ENCODE peak calls at places on chromosome 19, in ten cellular contexts. One of them, this sample, is unnamed.

GRCh38 chr19:48962029-48962848 is 2.9 kb upstream of the FTL start:
- DNase-seq in KG1: peak; percentile 60
- DNase-seq in mucosa of gallbladder: peak; percentile 70
- DNase-seq in OCI-LY7: peak; percentile 83
- DNase-seq in HTR-8/SVneo: peak; percentile 56
- DNase-seq in SHP77 treated with DMSO at 0.1 percent for 48 hours: peak; percentile 57
- DNase-seq in vagina: peak; percentile 87
- DNase-seq in A673: no peak
- DNase-seq in fibroblast of the conjunctiva: no peak
- DNase-seq in NCI-H2227 treated with DMSO at 0.1 percent for 48 hours: no peak
- DNase-seq in this sample: peak; percentile 29

GRCh38 chr19:18496980-18497256 is 25.0 kb downstream of the ELL start:
- DNase-seq in vagina: no peak
- DNase-seq in SHP77 treated with DMSO at 0.1 percent for 48 hours: no peak
- DNase-seq in A673: no peak
- DNase-seq in OCI-LY7: no peak
- DNase-seq in NCI-H2227 treated with DMSO at 0.1 percent for 48 hours: no peak
- DNase-seq in HTR-8/SVneo: no peak
- DNase-seq in fibroblast of the conjunctiva: no peak
- DNase-seq in mucosa of gallbladder: no peak
- DNase-seq in KG1: no peak
- DNase-seq in this sample: no peak

GRCh38 chr19:12544401-12544876 is 6.8 kb downstream of the ZNF564 start:
- DNase-seq in A673: no peak
- DNase-seq in OCI-LY7: no peak
- DNase-seq in SHP77 treated with DMSO at 0.1 percent for 48 hours: no peak
- DNase-seq in HTR-8/SVneo: peak; percentile 18
- DNase-seq in fibroblast of the conjunctiva: no peak
- DNase-seq in vagina: no peak
- DNase-seq in NCI-H2227 treated with DMSO at 0.1 percent for 48 hours: no peak
- DNase-seq in KG1: peak; percentile 26
- DNase-seq in mucosa of gallbladder: no peak
- DNase-seq in this sample: no peak

GRCh38 chr19:39155114-39155700 is 29.6 kb downstream of the PAK4 start:
- DNase-seq in mucosa of gallbladder: no peak
- DNase-seq in A673: no peak
- DNase-seq in SHP77 treated with DMSO at 0.1 percent for 48 hours: no peak
- DNase-seq in HTR-8/SVneo: no peak
- DNase-seq in vagina: no peak
- DNase-seq in KG1: no peak
- DNase-seq in fibroblast of the conjunctiva: no peak
- DNase-seq in NCI-H2227 treated with DMSO at 0.1 percent for 48 hours: no peak
- DNase-seq in OCI-LY7: no peak
- DNase-seq in this sample: no peak

GRCh38 chr19:43503501-43504425 is 783 bp downstream of the PHLDB3 start:
- DNase-seq in OCI-LY7: peak; percentile 97
- DNase-seq in HTR-8/SVneo: peak; percentile 95
- DNase-seq in mucosa of gallbladder: peak; percentile 99
- DNase-seq in fibroblast of the conjunctiva: peak; percentile 76
- DNase-seq in SHP77 treated with DMSO at 0.1 percent for 48 hours: peak; percentile 66
- DNase-seq in A673: peak; percentile 97
- DNase-seq in vagina: peak; percentile 95
- DNase-seq in NCI-H2227 treated with DMSO at 0.1 percent for 48 hours: peak; percentile 73
- DNase-seq in KG1: peak; percentile 93
- DNase-seq in this sample: peak; percentile 93

GRCh38 chr19:51093510-51094345 is 11.0 kb upstream of the KLK14 start:
- DNase-seq in SHP77 treated with DMSO at 0.1 percent for 48 hours: no peak
- DNase-seq in NCI-H2227 treated with DMSO at 0.1 percent for 48 hours: no peak
- DNase-seq in A673: no peak
- DNase-seq in OCI-LY7: no peak
- DNase-seq in fibroblast of the conjunctiva: no peak
- DNase-seq in HTR-8/SVneo: no peak
- DNase-seq in KG1: no peak
- DNase-seq in vagina: no peak
- DNase-seq in mucosa of gallbladder: no peak
- DNase-seq in this sample: no peak

GRCh38 chr19:50567052-50567841 is 988 bp downstream of the LRRC4B start:
- DNase-seq in fibroblast of the conjunctiva: no peak
- DNase-seq in SHP77 treated with DMSO at 0.1 percent for 48 hours: no peak
- DNase-seq in HTR-8/SVneo: no peak
- DNase-seq in mucosa of gallbladder: no peak
- DNase-seq in NCI-H2227 treated with DMSO at 0.1 percent for 48 hours: peak; percentile 25
- DNase-seq in vagina: no peak
- DNase-seq in A673: peak; percentile 76
- DNase-seq in KG1: no peak
- DNase-seq in OCI-LY7: no peak
- DNase-seq in this sample: peak; percentile 34

GRCh38 chr19:8478605-8479004 is 23.8 kb downstream of the PRAM1 start:
- DNase-seq in KG1: no peak
- DNase-seq in HTR-8/SVneo: no peak
- DNase-seq in fibroblast of the conjunctiva: no peak
- DNase-seq in SHP77 treated with DMSO at 0.1 percent for 48 hours: no peak
- DNase-seq in OCI-LY7: no peak
- DNase-seq in NCI-H2227 treated with DMSO at 0.1 percent for 48 hours: no peak
- DNase-seq in A673: no peak
- DNase-seq in vagina: no peak
- DNase-seq in mucosa of gallbladder: no peak
- DNase-seq in this sample: no peak

GRCh38 chr19:45917421-45918091 is 3.0 kb upstream of the NANOS2 start:
- DNase-seq in SHP77 treated with DMSO at 0.1 percent for 48 hours: no peak
- DNase-seq in HTR-8/SVneo: no peak
- DNase-seq in OCI-LY7: no peak
- DNase-seq in fibroblast of the conjunctiva: no peak
- DNase-seq in vagina: no peak
- DNase-seq in mucosa of gallbladder: no peak
- DNase-seq in KG1: no peak
- DNase-seq in A673: no peak
- DNase-seq in NCI-H2227 treated with DMSO at 0.1 percent for 48 hours: no peak
- DNase-seq in this sample: no peak

GRCh38 chr19:11264452-11265176 is 2.3 kb upstream of the DOCK6 start:
- DNase-seq in SHP77 treated with DMSO at 0.1 percent for 48 hours: no peak
- DNase-seq in A673: no peak
- DNase-seq in KG1: no peak
- DNase-seq in mucosa of gallbladder: peak; percentile 89
- DNase-seq in HTR-8/SVneo: no peak
- DNase-seq in fibroblast of the conjunctiva: no peak
- DNase-seq in NCI-H2227 treated with DMSO at 0.1 percent for 48 hours: no peak
- DNase-seq in OCI-LY7: peak; percentile 81
- DNase-seq in vagina: no peak
- DNase-seq in this sample: no peak

GRCh38 chr19:4913996-4914735 is 4.9 kb downstream of the UHRF1 start:
- DNase-seq in SHP77 treated with DMSO at 0.1 percent for 48 hours: no peak
- DNase-seq in NCI-H2227 treated with DMSO at 0.1 percent for 48 hours: no peak
- DNase-seq in fibroblast of the conjunctiva: no peak
- DNase-seq in OCI-LY7: no peak
- DNase-seq in mucosa of gallbladder: no peak
- DNase-seq in A673: no peak
- DNase-seq in vagina: no peak
- DNase-seq in HTR-8/SVneo: no peak
- DNase-seq in KG1: no peak
- DNase-seq in this sample: no peak

GRCh38 chr19:38047048-38047435 is 140.0 kb downstream of the SIPA1L3 start:
- DNase-seq in HTR-8/SVneo: no peak
- DNase-seq in A673: no peak
- DNase-seq in fibroblast of the conjunctiva: no peak
- DNase-seq in OCI-LY7: peak; percentile 72
- DNase-seq in KG1: no peak
- DNase-seq in SHP77 treated with DMSO at 0.1 percent for 48 hours: no peak
- DNase-seq in mucosa of gallbladder: no peak
- DNase-seq in vagina: no peak
- DNase-seq in NCI-H2227 treated with DMSO at 0.1 percent for 48 hours: no peak
- DNase-seq in this sample: no peak

GRCh38 chr19:9149976-9150375 is 9.8 kb downstream of the ZNF317 start:
- DNase-seq in OCI-LY7: no peak
- DNase-seq in vagina: no peak
- DNase-seq in KG1: no peak
- DNase-seq in SHP77 treated with DMSO at 0.1 percent for 48 hours: no peak
- DNase-seq in HTR-8/SVneo: no peak
- DNase-seq in NCI-H2227 treated with DMSO at 0.1 percent for 48 hours: no peak
- DNase-seq in fibroblast of the conjunctiva: no peak
- DNase-seq in A673: no peak
- DNase-seq in mucosa of gallbladder: no peak
- DNase-seq in this sample: no peak

GRCh38 chr19:4518345-4519171 is at the start of gene PLIN4:
- DNase-seq in A673: no peak
- DNase-seq in NCI-H2227 treated with DMSO at 0.1 percent for 48 hours: no peak
- DNase-seq in SHP77 treated with DMSO at 0.1 percent for 48 hours: no peak
- DNase-seq in KG1: no peak
- DNase-seq in fibroblast of the conjunctiva: peak; percentile 85
- DNase-seq in OCI-LY7: no peak
- DNase-seq in mucosa of gallbladder: peak; percentile 51
- DNase-seq in HTR-8/SVneo: no peak
- DNase-seq in vagina: no peak
- DNase-seq in this sample: no peak

GRCh38 chr19:4238831-4239230 is 8.0 kb upstream of the YJU2 start:
- DNase-seq in OCI-LY7: no peak
- DNase-seq in mucosa of gallbladder: no peak
- DNase-seq in HTR-8/SVneo: no peak
- DNase-seq in SHP77 treated with DMSO at 0.1 percent for 48 hours: no peak
- DNase-seq in NCI-H2227 treated with DMSO at 0.1 percent for 48 hours: no peak
- DNase-seq in A673: no peak
- DNase-seq in vagina: no peak
- DNase-seq in fibroblast of the conjunctiva: no peak
- DNase-seq in KG1: no peak
- DNase-seq in this sample: no peak

GRCh38 chr19:33938821-33939220 is 142.2 kb downstream of the KCTD15 start:
- DNase-seq in SHP77 treated with DMSO at 0.1 percent for 48 hours: no peak
- DNase-seq in A673: no peak
- DNase-seq in NCI-H2227 treated with DMSO at 0.1 percent for 48 hours: no peak
- DNase-seq in fibroblast of the conjunctiva: no peak
- DNase-seq in KG1: no peak
- DNase-seq in vagina: no peak
- DNase-seq in mucosa of gallbladder: no peak
- DNase-seq in HTR-8/SVneo: no peak
- DNase-seq in OCI-LY7: no peak
- DNase-seq in this sample: no peak

GRCh38 chr19:7924651-7925170 is 1.2 kb downstream of the CTXN1 start:
- DNase-seq in mucosa of gallbladder: no peak
- DNase-seq in NCI-H2227 treated with DMSO at 0.1 percent for 48 hours: no peak
- DNase-seq in SHP77 treated with DMSO at 0.1 percent for 48 hours: no peak
- DNase-seq in A673: no peak
- DNase-seq in vagina: no peak
- DNase-seq in OCI-LY7: no peak
- DNase-seq in HTR-8/SVneo: no peak
- DNase-seq in fibroblast of the conjunctiva: no peak
- DNase-seq in KG1: no peak
- DNase-seq in this sample: no peak

GRCh38 chr19:42252365-42253244 is 2.3 kb downstream of the ERF start:
- DNase-seq in vagina: no peak
- DNase-seq in KG1: no peak
- DNase-seq in fibroblast of the conjunctiva: no peak
- DNase-seq in A673: peak; percentile 60
- DNase-seq in OCI-LY7: no peak
- DNase-seq in NCI-H2227 treated with DMSO at 0.1 percent for 48 hours: peak; percentile 61
- DNase-seq in SHP77 treated with DMSO at 0.1 percent for 48 hours: no peak
- DNase-seq in mucosa of gallbladder: no peak
- DNase-seq in HTR-8/SVneo: no peak
- DNase-seq in this sample: no peak

GRCh38 chr19:7349961-7350711 is 1.4 kb downstream of the ARHGEF18 start:
- DNase-seq in fibroblast of the conjunctiva: no peak
- DNase-seq in vagina: no peak
- DNase-seq in SHP77 treated with DMSO at 0.1 percent for 48 hours: no peak
- DNase-seq in mucosa of gallbladder: no peak
- DNase-seq in KG1: no peak
- DNase-seq in OCI-LY7: peak; percentile 79
- DNase-seq in NCI-H2227 treated with DMSO at 0.1 percent for 48 hours: no peak
- DNase-seq in HTR-8/SVneo: no peak
- DNase-seq in A673: no peak
- DNase-seq in this sample: no peak

GRCh38 chr19:18119243-18120105 is 21.9 kb downstream of the MAST3 start:
- DNase-seq in OCI-LY7: peak; percentile 63
- DNase-seq in SHP77 treated with DMSO at 0.1 percent for 48 hours: no peak
- DNase-seq in KG1: no peak
- DNase-seq in vagina: no peak
- DNase-seq in HTR-8/SVneo: no peak
- DNase-seq in NCI-H2227 treated with DMSO at 0.1 percent for 48 hours: no peak
- DNase-seq in mucosa of gallbladder: no peak
- DNase-seq in A673: no peak
- DNase-seq in fibroblast of the conjunctiva: no peak
- DNase-seq in this sample: no peak

GRCh38 chr19:44757735-44758505 is 9.4 kb downstream of the BCL3 start:
- DNase-seq in mucosa of gallbladder: no peak
- DNase-seq in NCI-H2227 treated with DMSO at 0.1 percent for 48 hours: peak; percentile 30
- DNase-seq in KG1: no peak
- DNase-seq in vagina: no peak
- DNase-seq in HTR-8/SVneo: no peak
- DNase-seq in OCI-LY7: no peak
- DNase-seq in A673: peak; percentile 57
- DNase-seq in SHP77 treated with DMSO at 0.1 percent for 48 hours: no peak
- DNase-seq in fibroblast of the conjunctiva: no peak
- DNase-seq in this sample: peak; percentile 54

GRCh38 chr19:39237200-39238184 is 7.3 kb downstream of the IFNL3 start:
- DNase-seq in NCI-H2227 treated with DMSO at 0.1 percent for 48 hours: no peak
- DNase-seq in OCI-LY7: peak; percentile 81
- DNase-seq in A673: no peak
- DNase-seq in mucosa of gallbladder: peak; percentile 60
- DNase-seq in fibroblast of the conjunctiva: no peak
- DNase-seq in SHP77 treated with DMSO at 0.1 percent for 48 hours: peak; percentile 19
- DNase-seq in HTR-8/SVneo: peak; percentile 48
- DNase-seq in KG1: no peak
- DNase-seq in vagina: no peak
- DNase-seq in this sample: no peak

GRCh38 chr19:44530777-44531176 is 1.3 kb upstream of the CEACAM20 start:
- DNase-seq in HTR-8/SVneo: no peak
- DNase-seq in fibroblast of the conjunctiva: no peak
- DNase-seq in mucosa of gallbladder: no peak
- DNase-seq in SHP77 treated with DMSO at 0.1 percent for 48 hours: no peak
- DNase-seq in NCI-H2227 treated with DMSO at 0.1 percent for 48 hours: no peak
- DNase-seq in vagina: no peak
- DNase-seq in OCI-LY7: no peak
- DNase-seq in A673: no peak
- DNase-seq in KG1: no peak
- DNase-seq in this sample: no peak

GRCh38 chr19:2573916-2574315 is 98.0 kb downstream of the GADD45B start:
- DNase-seq in A673: no peak
- DNase-seq in KG1: no peak
- DNase-seq in vagina: no peak
- DNase-seq in SHP77 treated with DMSO at 0.1 percent for 48 hours: no peak
- DNase-seq in OCI-LY7: no peak
- DNase-seq in fibroblast of the conjunctiva: no peak
- DNase-seq in mucosa of gallbladder: no peak
- DNase-seq in HTR-8/SVneo: no peak
- DNase-seq in NCI-H2227 treated with DMSO at 0.1 percent for 48 hours: no peak
- DNase-seq in this sample: no peak

GRCh38 chr19:48415395-48415794 is 21.9 kb downstream of the GRIN2D start:
- DNase-seq in OCI-LY7: peak; percentile 92
- DNase-seq in KG1: no peak
- DNase-seq in NCI-H2227 treated with DMSO at 0.1 percent for 48 hours: no peak
- DNase-seq in HTR-8/SVneo: no peak
- DNase-seq in SHP77 treated with DMSO at 0.1 percent for 48 hours: no peak
- DNase-seq in fibroblast of the conjunctiva: no peak
- DNase-seq in vagina: no peak
- DNase-seq in A673: peak; percentile 81
- DNase-seq in mucosa of gallbladder: peak; percentile 77
- DNase-seq in this sample: no peak

GRCh38 chr19:28019901-28020300 is 1193.0 kb downstream of the UQCRFS1 start:
- DNase-seq in NCI-H2227 treated with DMSO at 0.1 percent for 48 hours: no peak
- DNase-seq in fibroblast of the conjunctiva: no peak
- DNase-seq in SHP77 treated with DMSO at 0.1 percent for 48 hours: no peak
- DNase-seq in HTR-8/SVneo: no peak
- DNase-seq in KG1: no peak
- DNase-seq in vagina: peak; percentile 64
- DNase-seq in mucosa of gallbladder: no peak
- DNase-seq in OCI-LY7: no peak
- DNase-seq in A673: no peak
- DNase-seq in this sample: no peak

GRCh38 chr19:16185925-16186234 is 670 bp downstream of the FAM32A start:
- DNase-seq in NCI-H2227 treated with DMSO at 0.1 percent for 48 hours: no peak
- DNase-seq in vagina: no peak
- DNase-seq in mucosa of gallbladder: no peak
- DNase-seq in KG1: no peak
- DNase-seq in OCI-LY7: peak; percentile 70
- DNase-seq in HTR-8/SVneo: no peak
- DNase-seq in A673: peak; percentile 39
- DNase-seq in fibroblast of the conjunctiva: no peak
- DNase-seq in SHP77 treated with DMSO at 0.1 percent for 48 hours: no peak
- DNase-seq in this sample: no peak